ENCODE peak calls at places on chromosome 6, in ten cellular contexts. J is esophagus squamous epithelium, C is occipital lobe, R is T follicular helper cell, E is NCI-H345, D is HTR-8/SVneo, N is pancreas, I is SK-N-SH, Q is lung microvascular endothelial cell, F is NAMALWA. V is an unnamed sample.

GRCh38 chr6:70797625-70798024 is 129.9 kb downstream of the SMAP1 start:
- DNase-seq in I (no peak), E (no peak), N (no peak), R (no peak), J (no peak), C (no peak), Q (no peak), F (no peak), D (no peak), V (no peak)

GRCh38 chr6:159692303-159693127 is 526 bp downstream of the SOD2 start:
- DNase-seq in F (peak; percentile 76), J (peak; percentile 21), E (peak; percentile 46), I (peak; percentile 60), C (peak; percentile 39), N (peak; percentile 86), D (peak; percentile 20), Q (peak; percentile 58), R (peak; percentile 42), V (peak; percentile 28)

GRCh38 chr6:147040521-147040920 is 163.7 kb upstream of the STXBP5 start:
- DNase-seq in J (no peak), R (no peak), I (no peak), D (no peak), C (no peak), N (no peak), F (no peak), Q (no peak), E (no peak), V (no peak)

GRCh38 chr6:1477432-1478090 is 88.2 kb downstream of the FOXF2 start:
- DNase-seq in D (peak; percentile 49), N (no peak), I (no peak), J (no peak), C (no peak), R (no peak), F (no peak), Q (no peak), E (no peak), V (no peak)

GRCh38 chr6:125004198-125004597 is 42.0 kb downstream of the RNF217 start:
- DNase-seq in C (no peak), R (no peak), Q (no peak), F (no peak), I (no peak), E (no peak), N (no peak), D (no peak), J (no peak), V (no peak)

GRCh38 chr6:43746613-43747101 is 23.4 kb upstream of the VEGFA start:
- DNase-seq in J (no peak), R (no peak), N (no peak), E (no peak), Q (no peak), D (no peak), F (no peak), I (peak; percentile 17), C (no peak), V (no peak)

GRCh38 chr6:122154912-122155516 is 244.4 kb upstream of the HSF2 start:
- DNase-seq in N (no peak), E (no peak), I (no peak), J (no peak), F (no peak), D (no peak), R (no peak), Q (peak; percentile 87), C (no peak), V (no peak)

GRCh38 chr6:74284266-74284665 is 588.3 kb downstream of the CD109 start:
- DNase-seq in E (no peak), C (no peak), D (no peak), R (no peak), I (no peak), N (no peak), J (no peak), Q (no peak), F (no peak), V (no peak)